ENCODE peak calls at places on chromosomes 7 and 10, in six cellular contexts. H, U, O, Q, W and T are unnamed samples.

GRCh38 chr10:28120043-28120749 is 121.3 kb upstream of the ODAD2 start:
- DNase-seq in H (no peak), U (no peak), O (no peak), Q (no peak), W (no peak), T (no peak)

GRCh38 chr10:8902926-8903325 is 848.4 kb downstream of the GATA3 start:
- DNase-seq in H (no peak), U (no peak), O (no peak), Q (no peak), W (no peak), T (no peak)

GRCh38 chr10:27744478-27745379 is 890 bp downstream of the MKX start:
- DNase-seq in H (no peak), U (no peak), O (peak), Q (peak), W (peak), T (no peak)

GRCh38 chr10:23384364-23384763 is 39.8 kb upstream of the C10orf67 start:
- DNase-seq in H (no peak), U (no peak), O (no peak), Q (no peak), W (no peak), T (peak)

GRCh38 chr7:74554178-74554577 is 100.5 kb downstream of the GTF2IRD1 start:
- DNase-seq in H (no peak), U (no peak), O (no peak), Q (no peak), W (peak), T (no peak)

GRCh38 chr7:94974436-94974835 is 67.0 kb downstream of the PPP1R9A start:
- DNase-seq in H (no peak), U (no peak), O (no peak), Q (no peak), W (no peak), T (no peak)

GRCh38 chr10:685613-686012 is 3.9 kb downstream of the DIP2C start:
- DNase-seq in H (no peak), U (no peak), O (no peak), Q (no peak), W (no peak), T (no peak)

GRCh38 chr7:55129409-55130078 is 110.7 kb downstream of the EGFR start:
- DNase-seq in H (no peak), U (no peak), O (no peak), Q (no peak), W (peak), T (no peak)

GRCh38 chr10:7857259-7857658 is 39.0 kb downstream of the TAF3 start:
- DNase-seq in H (no peak), U (no peak), O (no peak), Q (peak), W (peak), T (no peak)

GRCh38 chr7:157523766-157524421 is 187.1 kb downstream of the DNAJB6 start:
- DNase-seq in H (no peak), U (no peak), O (no peak), Q (no peak), W (peak), T (no peak)

GRCh38 chr7:158078161-158078910 is 509.3 kb downstream of the PTPRN2 start:
- DNase-seq in H (no peak), U (no peak), O (no peak), Q (no peak), W (no peak), T (no peak)

GRCh38 chr10:122419890-122420623 is 34.4 kb upstream of the ARMS2 start:
- DNase-seq in H (peak), U (no peak), O (no peak), Q (no peak), W (no peak), T (peak)

GRCh38 chr10:43110318-43111071 is 27.8 kb upstream of the CSGALNACT2 start:
- DNase-seq in H (no peak), U (no peak), O (no peak), Q (no peak), W (peak), T (peak)

GRCh38 chr7:111741811-111742240 is 179.5 kb upstream of the IMMP2L start:
- DNase-seq in H (peak), U (peak), O (peak), Q (peak), W (peak), T (no peak)

GRCh38 chr7:22193361-22194016 is 163.5 kb downstream of the RAPGEF5 start:
- DNase-seq in H (peak), U (no peak), O (peak), Q (no peak), W (no peak), T (no peak)

GRCh38 chr7:94127026-94127425 is 122.9 kb upstream of the BET1 start:
- DNase-seq in H (no peak), U (no peak), O (no peak), Q (no peak), W (no peak), T (peak)

GRCh38 chr10:13337128-13337826 is 10.8 kb downstream of the SEPHS1 start:
- DNase-seq in H (no peak), U (no peak), O (no peak), Q (no peak), W (no peak), T (no peak)

GRCh38 chr10:13337827-13338196 is 10.3 kb downstream of the SEPHS1 start:
- DNase-seq in H (no peak), U (no peak), O (no peak), Q (no peak), W (no peak), T (no peak)

GRCh38 chr10:13340068-13340467 is 8.0 kb downstream of the SEPHS1 start:
- DNase-seq in H (no peak), U (no peak), O (no peak), Q (no peak), W (no peak), T (no peak)

GRCh38 chr10:13340626-13341370 is 7.3 kb downstream of the SEPHS1 start:
- DNase-seq in H (no peak), U (no peak), O (no peak), Q (no peak), W (no peak), T (no peak)

DNA sequence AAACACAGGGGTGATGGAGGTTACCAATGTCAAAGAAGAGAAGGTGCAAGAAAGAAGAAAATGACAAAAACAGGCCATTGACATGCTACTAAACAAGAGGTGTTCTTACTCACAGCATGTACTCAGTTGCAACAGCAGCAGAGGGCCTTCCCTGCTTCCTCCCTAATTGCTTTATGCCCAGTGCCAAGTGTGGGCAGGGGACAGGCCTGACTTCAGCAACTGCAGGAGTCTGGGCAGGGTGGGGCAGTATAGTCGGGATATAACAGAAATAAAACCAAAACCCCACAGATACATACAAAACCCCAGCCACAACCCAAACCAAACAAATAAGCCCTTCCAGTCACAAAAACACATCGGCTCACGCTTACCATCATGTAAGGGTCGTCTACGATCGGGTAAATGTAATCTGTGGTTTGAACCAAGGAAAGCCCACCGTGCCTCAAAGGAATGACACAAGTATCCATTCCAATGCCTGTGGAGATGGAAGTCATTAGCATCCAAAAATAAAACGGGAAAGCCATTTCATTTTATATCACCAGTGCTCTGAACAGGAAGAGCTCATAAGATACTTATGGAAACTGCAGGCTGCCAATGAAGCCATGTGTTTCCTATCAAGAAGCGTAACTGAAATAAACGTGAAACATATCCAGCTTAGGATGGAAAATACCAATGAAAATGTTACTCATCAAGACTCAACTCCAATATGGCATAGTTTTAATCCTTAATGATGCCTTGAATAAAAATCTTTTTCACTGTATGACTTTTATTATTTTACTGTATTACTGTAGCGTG is 9.6 kb downstream of the SEPHS1 start:
- DNase-seq in H (no peak), U (no peak), O (no peak), Q (no peak), W (no peak), T (peak)
- H3K4me3 ChIP-seq in H (no peak), U (no peak), O (no peak), Q (no peak), W (no peak), T (peak)

DNA sequence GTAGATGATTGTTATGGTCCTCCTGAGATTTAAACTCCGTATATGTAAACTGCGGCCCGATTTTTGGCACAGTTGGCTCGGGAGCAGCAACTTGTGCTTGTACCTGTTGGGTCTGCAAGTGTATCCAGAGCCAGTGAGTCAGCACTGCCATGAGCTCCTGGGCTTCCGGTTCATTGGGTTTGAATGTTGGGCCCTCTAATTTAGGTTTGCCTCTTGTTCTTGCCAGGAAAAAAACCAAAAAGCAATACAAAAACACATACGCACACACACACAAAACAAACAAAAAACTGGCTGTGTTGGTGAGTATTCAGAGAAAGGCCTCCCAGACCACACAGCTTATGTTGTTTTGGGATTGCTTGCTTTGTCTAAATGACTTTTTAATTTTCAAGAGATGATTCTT is 26.3 kb downstream of the SND1 start:
- DNase-seq in H (no peak), U (no peak), O (peak), Q (no peak), W (peak), T (no peak)
- TF ChIP-seq CTCF in H (no peak), U (no peak), O (no peak), Q (no peak), W (no peak), T (no peak)

GRCh38 chr10:49761789-49762565 is at the start of gene OGDHL:
- DNase-seq in H (no peak), U (peak), O (peak), Q (peak), W (peak), T (no peak)

GRCh38 chr10:49759787-49760551 is 2.2 kb downstream of the OGDHL start:
- DNase-seq in H (no peak), U (no peak), O (no peak), Q (no peak), W (no peak), T (no peak)

GRCh38 chr10:49760789-49761188 is 1.3 kb downstream of the OGDHL start:
- DNase-seq in H (no peak), U (no peak), O (no peak), Q (no peak), W (no peak), T (no peak)

GRCh38 chr10:49762566-49762877 is 399 bp upstream of the OGDHL start:
- DNase-seq in H (no peak), U (no peak), O (no peak), Q (no peak), W (no peak), T (no peak)

GRCh38 chr10:49761201-49761788 is 828 bp downstream of the OGDHL start:
- DNase-seq in H (no peak), U (no peak), O (peak), Q (no peak), W (no peak), T (no peak)
- H3K4me3 ChIP-seq in H (no peak), U (no peak), O (peak), Q (peak), W (peak), T (no peak)

GRCh38 chr7:37901236-37901827 is 15.3 kb downstream of the SFRP4 start:
- DNase-seq in H (no peak), U (no peak), O (peak), Q (peak), W (peak), T (peak)
- TF ChIP-seq CTCF in H (peak), U (no peak), O (peak), Q (peak), W (peak), T (peak)

DNA sequence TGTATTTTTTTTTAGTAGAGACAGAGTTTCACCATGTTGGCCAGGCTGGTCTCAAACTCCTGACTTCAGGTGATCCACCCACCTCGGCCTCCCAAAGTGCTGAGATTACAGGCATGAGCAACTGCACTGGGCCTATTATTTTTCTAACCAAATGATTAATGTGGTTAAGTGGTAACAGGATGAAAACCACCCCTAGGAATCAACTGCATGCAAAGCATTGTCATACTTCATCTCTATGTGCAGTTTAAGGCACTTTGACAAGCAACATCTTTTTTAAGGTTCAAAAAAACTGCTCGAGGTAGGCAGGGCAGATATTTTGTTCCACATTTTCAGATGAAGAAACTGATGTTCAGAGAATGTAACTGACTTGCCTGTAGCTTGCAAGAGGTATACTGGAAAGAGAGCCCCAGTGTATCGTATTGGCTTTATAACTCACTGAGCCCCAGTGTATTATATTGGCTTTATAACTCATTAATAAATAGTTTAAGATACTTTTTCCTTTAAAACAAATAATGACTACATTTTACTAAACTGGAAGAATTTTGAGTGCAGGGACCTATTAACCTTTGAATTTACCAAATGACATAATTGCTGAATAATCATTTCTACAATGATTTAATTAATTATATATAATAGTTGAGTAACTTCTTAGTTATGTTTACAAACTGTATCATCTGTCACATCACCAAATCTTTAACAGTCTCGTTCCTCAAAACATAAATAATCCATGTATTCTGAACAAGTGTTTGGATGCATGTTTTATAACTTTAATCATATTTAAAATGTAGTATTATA is 38.1 kb downstream of the RTKN2 start:
- DNase-seq in H (no peak), U (no peak), O (no peak), Q (no peak), W (peak), T (peak)
- H3K4me3 ChIP-seq in H (no peak), U (no peak), O (no peak), Q (no peak), W (no peak), T (no peak)

GRCh38 chr10:35576730-35577129 is 28.4 kb upstream of the GJD4 start:
- DNase-seq in H (no peak), U (no peak), O (no peak), Q (no peak), W (no peak), T (no peak)
- TF ChIP-seq CTCF in H (no peak), U (no peak), O (no peak), Q (no peak), W (no peak), T (no peak)

GRCh38 chr7:151844828-151845200 is 32.1 kb downstream of the PRKAG2 start:
- DNase-seq in H (no peak), U (no peak), O (no peak), Q (no peak), W (no peak), T (no peak)
- H3K4me3 ChIP-seq in H (no peak), U (no peak), O (no peak), Q (no peak), W (no peak), T (no peak)

GRCh38 chr7:100837099-100837836 is 9.9 kb upstream of the EPHB4 start:
- DNase-seq in H (peak), U (peak), O (peak), Q (peak), W (peak), T (peak)
- TF ChIP-seq CTCF in H (no peak), U (no peak), O (no peak), Q (no peak), W (no peak), T (no peak)